ENCODE peak calls at places on chromosome 21, in five cellular contexts. W is T1000; G is activated T-helper 1 cell treated with anti-CD3 and anti-CD28 coated beads, Interleukin-12 subunit alpha, Interleukin-12 subunit beta, Interleukin-2, Interleukin-4 antibody, amounts not matched to agents 30 ng/mL and 10 ng/mL and 1 ng/mL, durations not matched to agents 14 hours and 24 hours and 36 hours; F is upper lobe of left lung; Y is ovary. M is an unnamed sample.

GRCh38 chr21:45466330-45467220 is 61.6 kb downstream of the COL18A1 start:
- DNase-seq in W (no peak), G (no peak), F (no peak), Y (peak), M (no peak)

GRCh38 chr21:25960423-25960822 is 210.1 kb downstream of the APP start:
- DNase-seq in W (no peak), G (no peak), F (no peak), Y (no peak), M (no peak)

GRCh38 chr21:31607791-31608190 is 51.7 kb upstream of the SOD1 start:
- DNase-seq in W (no peak), G (no peak), F (no peak), Y (no peak), M (no peak)

GRCh38 chr21:42107881-42108553 is 36.9 kb downstream of the UMODL1 start:
- DNase-seq in W (no peak), G (peak), F (peak), Y (no peak), M (peak)

GRCh38 chr21:27076035-27076434 is 109.1 kb upstream of the ADAMTS5 start:
- DNase-seq in W (no peak), G (no peak), F (no peak), Y (no peak), M (no peak)

GRCh38 chr21:45938811-45939520 is 42.6 kb upstream of the COL6A1 start:
- DNase-seq in W (no peak), G (no peak), F (no peak), Y (no peak), M (no peak)

GRCh38 chr21:43321611-43322010 is 105.3 kb downstream of the SIK1 start:
- DNase-seq in W (no peak), G (no peak), F (no peak), Y (no peak), M (no peak)

GRCh38 chr21:43755820-43756594 is 20.1 kb downstream of the CSTB start:
- DNase-seq in W (no peak), G (no peak), F (no peak), Y (no peak), M (no peak)

GRCh38 chr21:23811802-23812201 is 1795.5 kb downstream of the MRPL39 start:
- DNase-seq in W (no peak), G (no peak), F (no peak), Y (no peak), M (no peak)

GRCh38 chr21:36917487-36918158 is 48.8 kb downstream of the HLCS start:
- DNase-seq in W (peak), G (no peak), F (no peak), Y (no peak), M (no peak)

GRCh38 chr21:35154788-35155187 is 105.7 kb upstream of the RUNX1 start:
- DNase-seq in W (no peak), G (no peak), F (no peak), Y (no peak), M (no peak)

GRCh38 chr21:36482673-36483072 is 2.8 kb upstream of the CLDN14 start:
- DNase-seq in W (no peak), G (no peak), F (no peak), Y (no peak), M (no peak)

GRCh38 chr21:32658524-32658923 is 46.3 kb upstream of the CFAP298 start:
- DNase-seq in W (no peak), G (no peak), F (no peak), Y (no peak), M (no peak)

GRCh38 chr21:34499116-34499515 is 12.9 kb downstream of the KCNE1 start:
- DNase-seq in W (no peak), G (no peak), F (no peak), Y (no peak), M (no peak)

GRCh38 chr21:35980821-35981220 is 79.5 kb downstream of the SETD4 start:
- DNase-seq in W (no peak), G (no peak), F (no peak), Y (no peak), M (no peak)